ENCODE peak calls at places on chromosomes 16 and 17, in four cellular contexts. D is fibroblast of lung, X is dorsolateral prefrontal cortex, C is lower lobe of right lung. H is an unnamed sample.

GRCh38 chr16:51298800-51299199 is 147.7 kb upstream of the SALL1 start:
- DNase-seq in D (no peak), C (no peak), X (no peak), H (no peak)

GRCh38 chr17:82215095-82215971 is 2.7 kb upstream of the CCDC57 start:
- DNase-seq in D (peak), C (no peak), X (no peak), H (peak)

GRCh38 chr16:84885024-84885910 is 65.5 kb downstream of the CRISPLD2 start:
- DNase-seq in D (no peak), C (no peak), X (no peak), H (no peak)

GRCh38 chr16:19044781-19045180 is 22.6 kb upstream of the COQ7 start:
- DNase-seq in X (no peak), C (no peak), D (no peak), H (no peak)

GRCh38 chr16:13238182-13238581 is 336.8 kb downstream of the SHISA9 start:
- DNase-seq in D (no peak), X (no peak), C (no peak), H (no peak)

GRCh38 chr17:67049025-67049739 is 4.8 kb downstream of the CACNG1 start:
- DNase-seq in D (no peak), C (no peak), X (no peak), H (no peak)

GRCh38 chr16:73217654-73218053 is 169.7 kb upstream of the ZFHX3 start:
- DNase-seq in D (no peak), C (no peak), X (no peak), H (no peak)

GRCh38 chr17:63740464-63741181 is 976 bp downstream of the STRADA start:
- DNase-seq in X (no peak), C (no peak), D (no peak), H (no peak)

GRCh38 chr17:246226-246625 is 64.8 kb upstream of the DOC2B start:
- DNase-seq in X (no peak), D (no peak), C (peak), H (no peak)

GRCh38 chr17:68349157-68349556 is 57.9 kb downstream of the ARSG start:
- DNase-seq in D (no peak), X (no peak), C (no peak), H (no peak)

GRCh38 chr16:46916980-46917379 is 32.8 kb downstream of the GPT2 start:
- DNase-seq in X (no peak), C (no peak), D (no peak), H (no peak)

DNA sequence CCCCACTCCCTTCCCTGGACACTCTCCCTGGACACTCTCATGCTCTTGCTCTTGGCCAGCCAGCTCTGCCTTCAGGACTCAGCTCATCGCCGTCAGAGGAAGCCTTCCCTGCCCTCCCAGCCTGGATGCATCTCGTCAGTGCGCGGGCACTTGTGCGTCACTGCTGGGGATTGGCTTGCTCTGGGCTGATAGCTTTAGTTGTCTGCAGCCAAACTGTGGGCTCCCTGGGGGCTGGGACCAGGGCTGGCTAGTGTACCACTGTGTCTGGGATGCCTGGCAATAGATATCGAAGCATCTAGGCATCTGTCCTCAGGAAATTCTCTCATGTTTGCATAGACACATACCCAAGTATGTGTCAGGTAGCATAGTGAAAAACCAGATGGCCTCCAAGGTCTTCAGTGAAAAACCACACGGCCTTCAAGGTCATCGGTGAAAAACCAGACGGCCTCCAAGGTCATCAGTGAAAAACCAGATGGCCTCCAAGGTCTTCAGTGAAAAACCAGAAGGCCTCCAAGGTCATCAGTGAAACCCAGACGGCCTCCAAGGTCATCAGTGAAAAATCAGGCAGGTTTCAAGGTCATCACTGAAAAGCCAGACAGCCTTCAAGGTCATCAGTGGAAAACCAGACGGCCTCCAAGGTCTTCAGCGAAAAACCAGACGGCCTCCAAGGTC is 72.0 kb downstream of the CMIP start:
- DNase-seq in C (no peak), D (no peak), X (no peak), H (no peak)
- H3K27ac ChIP-seq in C (no peak), D (no peak), X (no peak), H (no peak)

DNA sequence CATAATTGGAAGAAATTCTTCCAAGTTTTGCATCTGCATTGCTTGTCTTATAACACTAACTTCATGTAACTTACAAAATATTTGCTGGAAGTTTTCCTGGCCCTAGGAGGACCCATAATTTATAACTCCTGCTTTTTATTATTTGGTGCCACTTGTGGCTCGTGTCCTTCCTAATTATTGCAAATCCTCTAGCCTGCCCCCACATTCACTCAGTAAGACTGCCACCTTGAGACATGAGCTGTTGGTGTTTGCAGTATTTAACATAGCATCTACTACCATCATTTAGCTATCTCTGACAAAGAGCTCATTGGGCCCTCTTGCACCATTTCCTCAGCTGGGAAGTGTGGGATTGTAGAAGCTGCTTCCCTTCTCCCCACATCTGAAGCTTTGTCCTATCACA is 49.5 kb downstream of the FTO start:
- DNase-seq in X (no peak), C (no peak), D (no peak), H (no peak)
- TF ChIP-seq CTCF in X (no peak), C (no peak), D (no peak), H (no peak)

GRCh38 chr17:80846932-80847331 is 144.7 kb upstream of the CHMP6 start:
- DNase-seq in X (no peak), D (no peak), C (no peak), H (no peak)
- H3K27ac ChIP-seq in X (no peak), D (no peak), C (no peak), H (no peak)

GRCh38 chr17:45320349-45320930 is 3.6 kb upstream of the MAP3K14 start:
- DNase-seq in C (peak), D (peak), X (no peak), H (no peak)

GRCh38 chr17:45318561-45319230 is 1.9 kb upstream of the MAP3K14 start:
- DNase-seq in C (no peak), D (no peak), X (no peak), H (no peak)

GRCh38 chr17:45322168-45322567 is 5.3 kb upstream of the MAP3K14 start:
- DNase-seq in X (no peak), C (peak), D (no peak), H (no peak)

GRCh38 chr17:45319239-45319703 is 2.5 kb upstream of the MAP3K14 start:
- DNase-seq in C (peak), D (peak), X (no peak), H (no peak)

GRCh38 chr17:45320931-45321461 is 4.2 kb upstream of the MAP3K14 start:
- DNase-seq in X (no peak), C (peak), D (peak), H (no peak)
- TF ChIP-seq CTCF in X (no peak), C (no peak), D (peak), H (no peak)

GRCh38 chr17:77151236-77151635 is 10.5 kb downstream of the SEC14L1 start:
- DNase-seq in D (no peak), C (no peak), X (no peak), H (no peak)
- H3K27ac ChIP-seq in D (no peak), C (peak), X (peak), H (no peak)

DNA sequence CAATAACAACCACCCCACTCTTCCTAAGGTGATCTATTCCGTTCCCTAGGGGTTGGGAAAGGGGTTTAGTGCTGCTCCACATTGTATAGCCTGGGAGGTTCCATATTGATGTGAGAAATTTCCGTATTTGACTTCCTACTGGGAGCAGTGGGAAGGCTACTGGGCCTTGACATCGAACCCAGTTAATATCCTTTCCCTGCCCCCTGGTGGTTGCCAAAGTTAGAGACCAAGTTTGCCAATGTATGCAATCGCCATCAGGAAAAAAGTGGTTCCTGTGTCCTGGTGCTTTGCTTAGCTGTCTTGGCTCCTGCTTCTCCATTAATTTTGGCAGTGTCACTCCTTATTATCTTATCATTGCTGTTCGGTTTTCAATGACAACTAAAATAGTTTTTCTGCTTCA is 914.9 kb downstream of the KCNJ2 start:
- DNase-seq in D (peak), X (no peak), C (peak), H (no peak)
- TF ChIP-seq CTCF in D (peak), X (peak), C (peak), H (no peak)

GRCh38 chr17:38657824-38658740 is 16.7 kb downstream of the EPOP start:
- DNase-seq in D (no peak), C (no peak), X (no peak), H (no peak)

GRCh38 chr17:38654411-38655398 is 20.1 kb downstream of the EPOP start:
- DNase-seq in C (no peak), D (no peak), X (no peak), H (no peak)

GRCh38 chr17:38658741-38659345 is 15.9 kb downstream of the EPOP start:
- DNase-seq in D (no peak), X (peak), C (peak), H (no peak)

GRCh38 chr17:38659415-38659814 is 15.3 kb downstream of the EPOP start:
- DNase-seq in C (no peak), X (no peak), D (no peak), H (no peak)

GRCh38 chr17:38656959-38657823 is 17.6 kb downstream of the EPOP start:
- DNase-seq in C (no peak), X (peak), D (no peak), H (no peak)
- H3K27ac ChIP-seq in C (no peak), X (peak), D (no peak), H (no peak)

GRCh38 chr16:2763173-2763572 is 10.7 kb downstream of the SRRM2 start:
- DNase-seq in C (peak), D (no peak), X (no peak), H (no peak)

GRCh38 chr16:2765462-2766404 is 11.3 kb downstream of the ELOB start:
- DNase-seq in X (no peak), D (no peak), C (peak), H (no peak)

GRCh38 chr16:2762711-2763110 is 10.3 kb downstream of the SRRM2 start:
- DNase-seq in X (no peak), D (no peak), C (peak), H (no peak)

GRCh38 chr16:2766430-2767139 is 10.5 kb downstream of the ELOB start:
- DNase-seq in D (no peak), C (peak), X (no peak), H (no peak)

DNA sequence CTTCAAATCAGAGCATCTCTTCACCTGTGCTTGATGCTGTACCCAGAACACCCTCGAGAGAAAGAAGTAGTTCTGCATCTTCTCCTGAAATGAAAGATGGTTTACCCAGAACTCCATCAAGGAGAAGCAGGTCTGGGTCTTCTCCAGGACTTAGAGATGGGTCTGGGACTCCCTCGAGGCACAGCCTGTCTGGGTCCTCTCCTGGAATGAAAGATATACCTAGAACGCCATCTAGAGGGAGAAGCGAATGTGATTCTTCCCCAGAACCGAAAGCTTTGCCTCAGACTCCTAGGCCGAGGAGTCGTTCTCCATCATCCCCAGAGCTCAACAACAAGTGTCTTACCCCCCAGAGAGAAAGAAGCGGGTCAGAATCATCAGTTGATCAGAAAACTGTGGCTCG is 12.3 kb downstream of the SRRM2 start:
- DNase-seq in X (no peak), D (no peak), C (peak), H (no peak)
- TF ChIP-seq CTCF in X (no peak), D (no peak), C (no peak), H (no peak)

GRCh38 chr17:57910462-57910861 is 44.8 kb downstream of the CUEDC1 start:
- DNase-seq in C (no peak), X (no peak), D (no peak), H (no peak)

GRCh38 chr17:57914274-57915147 is 40.7 kb downstream of the CUEDC1 start:
- DNase-seq in D (no peak), X (no peak), C (no peak), H (no peak)

GRCh38 chr17:57913576-57914273 is 41.5 kb downstream of the CUEDC1 start:
- DNase-seq in D (no peak), X (no peak), C (no peak), H (no peak)

GRCh38 chr17:57911021-57911420 is 44.2 kb downstream of the CUEDC1 start:
- DNase-seq in C (no peak), X (no peak), D (no peak), H (no peak)

GRCh38 chr17:57911834-57912673 is 43.2 kb downstream of the CUEDC1 start:
- DNase-seq in D (peak), C (peak), X (peak), H (no peak)
- H3K27ac ChIP-seq in D (no peak), C (peak), X (peak), H (peak)

GRCh38 chr17:17155568-17155967 is 50.6 kb downstream of the PLD6 start:
- DNase-seq in C (no peak), X (no peak), D (no peak), H (no peak)
- TF ChIP-seq CTCF in C (no peak), X (no peak), D (no peak), H (no peak)

H was measured in coronary artery.